ENCODE peak calls at places on chromosomes 4 and X, in seven cellular contexts. One of them, this sample, is unnamed.

GRCh38 chr4:142777045-142777743 is 68.9 kb downstream of the INPP4B start:
- DNase-seq in stomach: no peak
- DNase-seq in lung microvascular endothelial cell: no peak
- DNase-seq in GF-D8: no peak
- DNase-seq in MV-4-11: no peak
- DNase-seq in AG09319: no peak
- DNase-seq in uterus: no peak
- DNase-seq in this sample: no peak

GRCh38 chr4:2962614-2963184 is 507 bp downstream of the NOP14 start:
- DNase-seq in GF-D8: peak
- DNase-seq in MV-4-11: peak
- DNase-seq in lung microvascular endothelial cell: peak
- DNase-seq in uterus: no peak
- DNase-seq in AG09319: no peak
- DNase-seq in stomach: peak
- DNase-seq in this sample: no peak

GRCh38 chr4:60133414-60133813 is 1066.7 kb upstream of the ADGRL3 start:
- DNase-seq in stomach: no peak
- DNase-seq in uterus: no peak
- DNase-seq in lung microvascular endothelial cell: no peak
- DNase-seq in AG09319: no peak
- DNase-seq in GF-D8: no peak
- DNase-seq in MV-4-11: no peak
- DNase-seq in this sample: no peak

GRCh38 chrX:71245159-71245558 is 8.8 kb downstream of the ZMYM3 start:
- DNase-seq in stomach: no peak
- DNase-seq in AG09319: no peak
- DNase-seq in uterus: no peak
- DNase-seq in lung microvascular endothelial cell: no peak
- DNase-seq in MV-4-11: no peak
- DNase-seq in GF-D8: no peak
- DNase-seq in this sample: no peak

GRCh38 chr4:139367421-139368090 is 65.3 kb upstream of the NDUFC1 start:
- DNase-seq in stomach: no peak
- DNase-seq in GF-D8: no peak
- DNase-seq in AG09319: no peak
- DNase-seq in MV-4-11: no peak
- DNase-seq in lung microvascular endothelial cell: peak
- DNase-seq in uterus: no peak
- DNase-seq in this sample: no peak

GRCh38 chr4:118318931-118319330 is 33.9 kb downstream of the PRSS12 start:
- DNase-seq in uterus: no peak
- DNase-seq in GF-D8: no peak
- DNase-seq in AG09319: no peak
- DNase-seq in lung microvascular endothelial cell: no peak
- DNase-seq in MV-4-11: no peak
- DNase-seq in stomach: no peak
- DNase-seq in this sample: no peak

GRCh38 chr4:104418313-104418712 is 76.4 kb downstream of the CXXC4 start:
- DNase-seq in stomach: no peak
- DNase-seq in uterus: no peak
- DNase-seq in MV-4-11: no peak
- DNase-seq in GF-D8: no peak
- DNase-seq in lung microvascular endothelial cell: no peak
- DNase-seq in AG09319: no peak
- DNase-seq in this sample: no peak

GRCh38 chr4:113077611-113078010 is 28.2 kb downstream of the ANK2 start:
- DNase-seq in uterus: no peak
- DNase-seq in stomach: no peak
- DNase-seq in AG09319: no peak
- DNase-seq in GF-D8: no peak
- DNase-seq in lung microvascular endothelial cell: no peak
- DNase-seq in MV-4-11: no peak
- DNase-seq in this sample: no peak

GRCh38 chrX:84168574-84168973 is 19.4 kb downstream of the RPS6KA6 start:
- DNase-seq in GF-D8: no peak
- DNase-seq in MV-4-11: no peak
- DNase-seq in lung microvascular endothelial cell: no peak
- DNase-seq in stomach: no peak
- DNase-seq in AG09319: no peak
- DNase-seq in uterus: no peak
- DNase-seq in this sample: no peak

GRCh38 chr4:112340048-112340447 is 42.9 kb downstream of the ALPK1 start:
- DNase-seq in lung microvascular endothelial cell: no peak
- DNase-seq in AG09319: no peak
- DNase-seq in stomach: no peak
- DNase-seq in uterus: no peak
- DNase-seq in GF-D8: no peak
- DNase-seq in MV-4-11: peak
- DNase-seq in this sample: no peak